ENCODE peak calls at places on chromosomes 4 and X, in four cellular contexts. C is GM23248; T is endothelial cell of umbilical vein; U is CD4-positive, alpha-beta memory T cell. B is an unnamed sample. For H3K4me1, the result is how much of the 10 kb centered on the place peaks cover.

GRCh38 chr4:152408514-152409327 is 127.2 kb downstream of the FBXW7 start:
- DNase-seq in C (peak), T (peak), U (peak), B (peak)

GRCh38 chrX:115892787-115893671 is 277.5 kb upstream of the AGTR2 start:
- DNase-seq in C (peak), T (no peak), U (peak), B (no peak)

GRCh38 chr4:151990201-151990600 is 229.4 kb upstream of the GATB start:
- DNase-seq in C (peak), T (no peak), U (no peak), B (no peak)

GRCh38 chr4:139676913-139677585 is 11.4 kb downstream of the MGST2 start:
- DNase-seq in C (no peak), T (no peak), U (no peak), B (no peak)

GRCh38 chr4:33400504-33400903 is 2680.3 kb downstream of the PCDH7 start:
- DNase-seq in C (no peak), T (no peak), U (no peak), B (no peak)

GRCh38 chr4:40446785-40447184 is 111.7 kb downstream of the CHRNA9 start:
- DNase-seq in C (peak), T (no peak), U (no peak), B (no peak)

GRCh38 chr4:52894408-52894807 is 32.3 kb downstream of the RASL11B start:
- DNase-seq in C (no peak), T (no peak), U (no peak), B (peak)

GRCh38 chrX:8783100-8784098 is 17.8 kb downstream of the FAM9A start:
- DNase-seq in C (peak), T (peak), U (peak), B (no peak)

GRCh38 chr4:78945638-78946179 is 6.5 kb upstream of the PAQR3 start:
- DNase-seq in C (no peak), T (no peak), U (no peak), B (no peak)

GRCh38 chrX:17409566-17410290 is 34.7 kb downstream of the NHS start:
- DNase-seq in C (no peak), T (no peak), U (no peak), B (no peak)

GRCh38 chr4:37663552-37663951 is 22.6 kb downstream of the RELL1 start:
- DNase-seq in C (no peak), T (no peak), U (no peak), B (no peak)

GRCh38 chrX:46759645-46759974 is 692 bp upstream of the SLC9A7 start:
- DNase-seq in C (peak), T (no peak), U (no peak), B (no peak)
- H3K4me3 ChIP-seq in C (peak), T (no peak), U (peak), B (peak)

GRCh38 chr4:5409980-5410618 is 298.3 kb downstream of the EVC2 start:
- DNase-seq in C (no peak), T (no peak), U (no peak), B (no peak)
- H3K4me1 ChIP-seq in C (under half), T (under half), U (under half), B (under half)

GRCh38 chrX:40173662-40174593 is 76.2 kb upstream of the BCOR start:
- DNase-seq in C (peak), T (peak), U (no peak), B (no peak)
- H3K4me3 ChIP-seq in C (peak), T (no peak), U (peak), B (peak)

GRCh38 chr4:4659871-4660651 is 118.2 kb upstream of the STX18 start:
- DNase-seq in C (peak), T (peak), U (no peak), B (peak)

GRCh38 chr4:4664234-4664633 is 122.4 kb upstream of the STX18 start:
- DNase-seq in C (no peak), T (no peak), U (no peak), B (no peak)

GRCh38 chr4:4666187-4666586 is 124.3 kb upstream of the STX18 start:
- DNase-seq in C (no peak), T (no peak), U (no peak), B (no peak)

GRCh38 chr4:4663028-4663427 is 121.2 kb upstream of the STX18 start:
- DNase-seq in C (peak), T (peak), U (no peak), B (peak)

GRCh38 chr4:4662230-4662629 is 120.4 kb upstream of the STX18 start:
- DNase-seq in C (no peak), T (no peak), U (no peak), B (no peak)
- H3K4me1 ChIP-seq in C (under half), T (under half), U (under half), B (under half)

GRCh38 chr4:76688737-76689078 is 209.2 kb downstream of the SOWAHB start:
- DNase-seq in C (peak), T (no peak), U (no peak), B (peak)
- H3K4me3 ChIP-seq in C (peak), T (peak), U (no peak), B (peak)

GRCh38 chrX:45761920-45762319 is 561.2 kb upstream of the DIPK2B start:
- DNase-seq in C (no peak), T (no peak), U (no peak), B (no peak)

GRCh38 chrX:45765726-45766125 is 565.0 kb upstream of the DIPK2B start:
- DNase-seq in C (peak), T (no peak), U (no peak), B (no peak)

GRCh38 chrX:45767021-45767491 is 566.4 kb upstream of the DIPK2B start:
- DNase-seq in C (peak), T (peak), U (no peak), B (peak)

GRCh38 chrX:45762699-45763647 is 562.3 kb upstream of the DIPK2B start:
- DNase-seq in C (peak), T (peak), U (no peak), B (no peak)

GRCh38 chrX:45765281-45765680 is 564.6 kb upstream of the DIPK2B start:
- DNase-seq in C (no peak), T (no peak), U (no peak), B (no peak)
- H3K4me1 ChIP-seq in C (under half), T (under half), U (half or more), B (under half)

DNA sequence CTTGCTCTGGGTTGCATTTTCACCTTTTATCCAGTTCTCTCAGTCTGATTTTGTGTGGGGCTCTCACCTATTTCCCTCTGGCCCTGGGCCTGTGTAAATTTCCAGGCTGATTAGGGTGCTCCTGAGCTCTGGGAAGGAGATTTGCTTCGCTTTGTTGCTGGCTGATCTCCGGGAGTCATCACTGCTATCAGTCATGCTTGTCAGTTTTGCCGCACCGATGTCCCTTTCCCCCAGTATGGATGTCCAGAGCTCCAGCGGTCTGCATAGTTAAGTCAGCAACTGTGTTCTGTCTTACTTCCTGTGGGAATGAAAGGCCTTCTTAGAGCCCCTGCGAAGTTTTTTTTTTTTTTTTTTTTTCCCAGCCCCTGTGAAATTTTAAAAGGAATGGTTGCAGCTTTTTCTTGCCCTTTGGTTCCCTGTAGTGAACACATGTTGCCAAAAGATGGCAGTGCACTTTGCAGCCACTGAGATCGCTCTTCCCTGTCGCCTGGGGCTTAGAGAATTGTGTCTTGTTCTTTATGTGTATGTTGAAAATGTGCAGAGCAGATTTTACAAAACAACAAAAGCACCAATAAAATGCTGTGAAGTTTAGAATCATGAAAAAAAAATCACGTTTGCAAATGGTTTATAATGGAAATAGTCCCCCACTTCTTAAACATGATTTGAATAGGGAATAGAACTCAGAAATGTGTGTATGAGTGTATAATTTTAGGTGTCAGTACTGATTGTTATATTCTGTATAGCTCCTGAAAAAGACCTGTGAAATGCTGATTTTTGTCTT is 109.2 kb upstream of the SLC4A4 start:
- DNase-seq in C (peak), T (peak), U (no peak), B (peak)
- H3K4me3 ChIP-seq in C (no peak), T (no peak), U (no peak), B (no peak)

DNA sequence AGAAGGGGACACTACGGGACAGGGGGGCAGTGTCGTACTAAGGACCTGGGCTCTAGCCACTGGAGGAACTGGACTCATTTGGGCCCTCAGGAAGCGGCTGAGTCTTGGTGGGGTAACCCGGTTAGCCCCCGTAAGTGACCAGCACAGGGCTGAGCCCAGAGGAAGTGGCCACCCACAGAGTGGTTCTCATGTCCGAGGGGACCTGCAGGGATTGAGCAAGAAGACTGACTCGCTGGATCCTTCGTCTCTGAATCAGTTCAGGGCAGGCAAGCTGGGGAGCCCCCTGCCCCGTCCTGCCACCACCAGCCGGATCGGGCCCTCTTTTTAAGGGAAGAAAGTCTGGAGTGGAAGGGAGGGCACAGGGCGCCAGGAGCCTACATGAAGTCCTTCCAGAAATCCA is 719 bp upstream of the BGN start:
- DNase-seq in C (peak), T (no peak), U (no peak), B (peak)
- H3K4me1 ChIP-seq in C (under half), T (under half), U (under half), B (under half)

DNA sequence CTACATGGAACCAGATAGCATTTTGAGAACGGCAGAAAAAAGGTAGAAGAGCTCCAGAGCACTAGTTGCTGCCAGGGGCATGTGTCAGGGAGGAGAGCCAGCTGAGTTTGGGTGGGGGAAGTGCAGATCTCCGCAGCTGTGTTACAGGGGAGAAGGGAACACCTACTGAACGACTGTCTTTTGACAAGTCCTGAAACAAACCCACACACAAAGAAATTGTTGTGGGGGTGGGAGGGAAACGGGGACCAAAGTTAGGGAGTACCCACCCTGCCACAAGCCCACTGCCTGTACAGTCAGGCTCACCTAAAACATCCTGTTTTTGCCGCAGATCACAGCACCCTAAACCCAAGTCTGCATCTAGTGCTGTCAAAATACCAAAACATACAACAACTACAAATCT is 55.5 kb downstream of the LEF1 start:
- DNase-seq in C (no peak), T (no peak), U (peak), B (no peak)
- H3K4me3 ChIP-seq in C (no peak), T (no peak), U (peak), B (no peak)

GRCh38 chr4:138140879-138141278 is 101.3 kb downstream of the SLC7A11 start:
- DNase-seq in C (no peak), T (no peak), U (no peak), B (no peak)

DNA sequence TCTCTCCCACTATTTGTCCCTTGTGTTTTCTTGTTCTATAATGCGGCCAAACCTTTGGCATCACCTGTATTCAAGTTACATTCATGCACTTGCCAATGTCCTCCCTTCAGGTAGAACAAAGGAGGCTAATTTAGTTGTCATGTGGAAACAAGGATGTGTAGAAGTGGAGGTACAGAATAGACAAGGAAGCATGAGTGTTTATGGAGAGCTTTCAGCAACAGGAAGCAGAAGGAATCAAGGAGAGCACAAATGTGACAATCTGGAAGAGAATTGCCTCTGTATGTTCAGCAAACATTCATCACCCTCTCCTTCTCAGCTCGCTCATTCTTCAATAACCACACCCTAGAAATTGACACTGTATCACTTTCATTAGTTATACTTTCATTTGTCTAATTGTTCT is 103.4 kb downstream of the SLC7A11 start:
- DNase-seq in C (no peak), T (no peak), U (no peak), B (no peak)
- H3K4me1 ChIP-seq in C (under half), T (under half), U (under half), B (under half)